ENCODE peak calls at places on chromosomes 7 and 10, in four cellular contexts. Z is tibial nerve, F is A549, N is H1. H is an unnamed sample. For H3K4me1, the result is how much of the 10 kb centered on the place peaks cover.

GRCh38 chr10:43160067-43160918 is 22.0 kb downstream of the CSGALNACT2 start:
- DNase-seq in Z (no peak), F (no peak), N (no peak), H (no peak)

GRCh38 chr7:106236065-106236464 is 48.7 kb downstream of the NAMPT start:
- DNase-seq in Z (no peak), F (no peak), N (no peak), H (no peak)

GRCh38 chr7:18708204-18708603 is 212.7 kb downstream of the HDAC9 start:
- DNase-seq in Z (no peak), F (no peak), N (no peak), H (no peak)

GRCh38 chr10:72107325-72108003 is 19.1 kb upstream of the SPOCK2 start:
- DNase-seq in Z (no peak), F (peak), N (no peak), H (no peak)

GRCh38 chr10:43959364-43959763 is 310.7 kb upstream of the ZNF32 start:
- DNase-seq in Z (no peak), F (no peak), N (no peak), H (no peak)

GRCh38 chr7:11638026-11638774 is 193.8 kb downstream of the THSD7A start:
- DNase-seq in Z (no peak), F (no peak), N (no peak), H (no peak)

GRCh38 chr7:116357776-116358670 is 141.5 kb upstream of the CAV2 start:
- DNase-seq in Z (no peak), F (peak), N (no peak), H (no peak)

GRCh38 chr10:49606981-49607535 is 3.1 kb upstream of the SLC18A3 start:
- DNase-seq in Z (peak), F (peak), N (peak), H (no peak)

GRCh38 chr10:100866575-100867098 is 46.1 kb upstream of the SLF2 start:
- DNase-seq in Z (no peak), F (no peak), N (peak), H (no peak)

GRCh38 chr7:39336457-39336856 is 229.7 kb upstream of the YAE1 start:
- DNase-seq in Z (no peak), F (no peak), N (no peak), H (no peak)

GRCh38 chr10:86397120-86397519 is 30.5 kb upstream of the GRID1 start:
- DNase-seq in Z (no peak), F (no peak), N (peak), H (no peak)

GRCh38 chr7:136517971-136518370 is 350.5 kb upstream of the CHRM2 start:
- DNase-seq in Z (no peak), F (no peak), N (no peak), H (no peak)

GRCh38 chr10:91923371-91924211 is at the start of gene BTAF1:
- DNase-seq in Z (peak), F (peak), N (peak), H (peak)

GRCh38 chr7:123816916-123817315 is 28.1 kb upstream of the HYAL4 start:
- DNase-seq in Z (no peak), F (no peak), N (no peak), H (no peak)

GRCh38 chr10:76032442-76033039 is 601.1 kb downstream of the LRMDA start:
- DNase-seq in Z (no peak), F (no peak), N (no peak), H (no peak)

GRCh38 chr7:26653430-26653911 is 210.9 kb downstream of the SKAP2 start:
- DNase-seq in Z (no peak), F (no peak), N (no peak), H (no peak)

GRCh38 chr10:131790021-131790420 is 110.8 kb upstream of the PPP2R2D start:
- DNase-seq in Z (no peak), F (peak), N (no peak), H (no peak)

GRCh38 chr10:59965899-59966650 is 59.7 kb upstream of the CCDC6 start:
- DNase-seq in Z (no peak), F (no peak), N (no peak), H (no peak)

GRCh38 chr7:17319164-17320101 is 21.0 kb downstream of the AHR start:
- DNase-seq in Z (no peak), F (no peak), N (no peak), H (no peak)

GRCh38 chr7:92834661-92835139 is 1.7 kb downstream of the CDK6 start:
- DNase-seq in Z (peak), F (no peak), N (peak), H (peak)

GRCh38 chr7:158815046-158815445 is 14.3 kb downstream of the ESYT2 start:
- DNase-seq in Z (no peak), F (no peak), N (peak), H (no peak)

GRCh38 chr7:75563171-75563570 is 71.1 kb downstream of the SPDYE5 start:
- DNase-seq in Z (no peak), F (no peak), N (no peak), H (no peak)

GRCh38 chr7:126783613-126784012 is 469.1 kb downstream of the GRM8 start:
- DNase-seq in Z (no peak), F (no peak), N (no peak), H (no peak)

GRCh38 chr7:69318794-69319193 is 279.5 kb upstream of the AUTS2 start:
- DNase-seq in Z (no peak), F (no peak), N (no peak), H (no peak)

GRCh38 chr10:67936416-67936815 is 52.0 kb downstream of the SIRT1 start:
- DNase-seq in Z (no peak), F (no peak), N (no peak), H (no peak)

GRCh38 chr10:27241640-27242472 is 1.3 kb upstream of the ACBD5 start:
- DNase-seq in Z (peak), F (peak), N (peak), H (peak)
- TF ChIP-seq EP300 in Z (peak), F (no peak), N (no peak), H (no peak)

GRCh38 chr10:117135480-117136140 is 2.5 kb downstream of the VAX1 start:
- DNase-seq in Z (no peak), F (no peak), N (no peak), H (no peak)
- H3K4me1 ChIP-seq in Z (under half), F (under half), N (under half), H (under half)

DNA sequence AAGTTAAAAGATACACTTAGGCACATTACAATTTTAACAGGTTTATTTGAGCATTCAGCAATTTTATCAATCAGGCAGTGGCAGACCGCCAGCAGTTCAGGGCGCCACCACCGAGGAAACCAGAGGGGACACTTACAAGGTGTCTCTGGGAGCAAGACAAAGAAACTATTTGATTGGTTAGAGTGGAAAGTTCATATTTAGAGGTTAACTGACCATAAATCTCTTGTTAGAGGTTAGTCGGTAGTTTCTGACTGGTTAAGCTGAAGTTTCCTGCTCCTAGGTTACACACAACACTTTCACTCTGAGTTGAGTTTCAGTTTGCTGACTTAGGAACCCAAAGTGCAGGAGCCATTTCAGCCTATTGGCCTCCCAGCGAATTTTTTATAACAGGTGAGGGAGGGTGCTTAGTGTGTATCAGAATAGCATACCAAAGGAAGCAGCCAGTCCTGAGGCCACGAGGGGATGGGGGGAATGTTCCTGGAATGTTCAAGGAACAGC is 10.8 kb upstream of the PVRIG start:
- DNase-seq in Z (no peak), F (no peak), N (no peak), H (no peak)
- TF ChIP-seq EP300 in Z (no peak), F (no peak), N (no peak), H (no peak)

GRCh38 chr10:126908225-126908624 is 3.0 kb downstream of the DOCK1 start:
- DNase-seq in Z (no peak), F (no peak), N (no peak), H (no peak)
- H3K4me1 ChIP-seq in Z (under half), F (under half), N (under half), H (under half)

GRCh38 chr7:142809671-142810070 is 38.9 kb downstream of the PRSS2 start:
- DNase-seq in Z (no peak), F (no peak), N (no peak), H (no peak)

GRCh38 chr7:142808461-142808801 is 37.7 kb downstream of the PRSS2 start:
- DNase-seq in Z (no peak), F (no peak), N (no peak), H (no peak)

GRCh38 chr7:142806957-142807356 is 36.2 kb downstream of the PRSS2 start:
- DNase-seq in Z (no peak), F (no peak), N (no peak), H (no peak)

GRCh38 chr7:142808802-142809583 is 38.2 kb downstream of the PRSS2 start:
- DNase-seq in Z (no peak), F (no peak), N (no peak), H (no peak)

DNA sequence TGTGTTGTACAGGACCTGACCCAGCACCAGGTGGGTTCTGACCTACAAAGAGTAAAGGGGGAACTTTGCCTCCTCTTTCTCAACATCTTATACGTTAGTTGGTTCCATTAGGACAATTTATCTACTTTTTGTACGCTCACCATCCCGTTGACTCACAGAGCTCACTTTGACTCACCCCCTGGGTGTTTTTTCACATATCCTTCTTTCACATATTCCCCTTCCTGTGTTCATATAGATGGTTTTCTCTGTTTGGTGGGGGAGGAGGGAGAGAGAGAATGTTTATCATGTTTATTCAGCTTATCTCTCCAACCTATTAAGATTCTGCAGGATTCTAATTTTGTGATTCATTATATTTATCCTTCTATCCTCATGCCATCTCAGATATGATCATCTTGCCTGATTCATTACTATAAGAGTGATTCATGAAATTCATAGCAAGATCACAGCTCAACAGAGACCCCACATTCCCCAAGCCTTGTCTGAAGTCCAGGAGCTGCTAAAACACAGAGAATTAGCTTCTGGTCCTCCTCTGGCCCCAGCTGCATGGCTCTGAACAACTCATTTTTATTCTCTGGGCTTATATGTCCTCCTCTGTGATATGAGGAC is 37.2 kb downstream of the PRSS2 start:
- DNase-seq in Z (no peak), F (no peak), N (no peak), H (no peak)
- TF ChIP-seq EP300 in Z (no peak), F (no peak), N (no peak), H (no peak)

GRCh38 chr10:15120523-15120922 is 23.4 kb downstream of the RPP38 start:
- DNase-seq in Z (no peak), F (no peak), N (no peak), H (no peak)
- H3K4me1 ChIP-seq in Z (under half), F (under half), N (under half), H (under half)

GRCh38 chr10:36344240-36344639 is 702.1 kb upstream of the FZD8 start:
- DNase-seq in Z (no peak), F (no peak), N (no peak), H (no peak)
- TF ChIP-seq EP300 in Z (no peak), F (no peak), N (no peak), H (no peak)

DNA sequence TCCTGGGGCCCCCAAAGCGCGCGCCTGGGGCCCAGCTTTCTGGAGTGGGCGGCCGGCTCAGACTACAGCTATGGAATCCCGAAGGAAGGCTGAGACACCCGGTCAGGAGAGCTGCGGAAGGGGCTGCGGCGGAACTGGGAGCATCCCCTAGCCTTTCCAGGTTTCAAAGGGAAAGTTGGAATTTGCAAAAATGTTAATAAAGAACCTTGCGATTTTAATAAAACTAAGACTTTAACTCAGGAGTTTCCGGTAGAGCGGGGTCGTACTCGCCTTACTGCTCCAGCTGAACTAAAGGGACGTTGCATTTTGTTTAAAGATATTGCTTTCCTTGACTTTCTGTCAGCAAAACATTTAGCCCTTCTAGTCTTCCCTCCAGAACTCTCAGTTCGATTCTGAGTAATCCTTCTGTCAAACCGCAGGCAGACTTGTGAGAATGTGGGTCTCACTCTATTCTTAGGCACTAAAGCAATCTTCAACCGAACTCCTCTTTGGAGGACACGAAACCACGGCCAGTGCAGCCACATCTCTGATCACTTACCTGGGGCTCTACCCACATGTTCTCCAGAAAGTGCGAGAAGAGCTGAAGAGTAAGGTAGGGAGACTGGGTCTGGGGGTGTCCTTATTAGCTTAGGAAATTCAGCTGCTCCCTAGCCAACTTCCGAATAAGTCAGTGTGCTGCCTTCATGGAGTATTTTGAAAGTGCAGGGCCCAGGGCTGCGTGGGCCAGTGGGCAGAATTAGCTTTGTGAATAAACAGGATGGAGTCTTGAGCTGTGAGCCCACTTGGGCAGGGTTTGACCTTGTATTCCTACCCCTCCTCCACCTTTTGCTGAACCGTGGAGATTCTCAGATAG is 1.9 kb downstream of the CYP26A1 start:
- DNase-seq in Z (no peak), F (no peak), N (no peak), H (no peak)
- H3K4me1 ChIP-seq in Z (under half), F (under half), N (under half), H (under half)

GRCh38 chr10:113100299-113100680 is 150.2 kb downstream of the TCF7L2 start:
- DNase-seq in Z (no peak), F (no peak), N (no peak), H (no peak)

GRCh38 chr10:113103131-113103830 is 153.2 kb downstream of the TCF7L2 start:
- DNase-seq in Z (no peak), F (no peak), N (peak), H (no peak)

GRCh38 chr10:113097046-113097415 is 147.0 kb downstream of the TCF7L2 start:
- DNase-seq in Z (no peak), F (no peak), N (no peak), H (no peak)

GRCh38 chr10:113096111-113097045 is 146.3 kb downstream of the TCF7L2 start:
- DNase-seq in Z (no peak), F (no peak), N (no peak), H (no peak)

GRCh38 chr10:113099431-113100298 is 149.6 kb downstream of the TCF7L2 start:
- DNase-seq in Z (peak), F (no peak), N (no peak), H (no peak)
- TF ChIP-seq EP300 in Z (no peak), F (no peak), N (no peak), H (no peak)

H was measured in ovary.